ENCODE peak calls at places on chromosomes 5 and 9, in nine cellular contexts. J is naive B cell, X is HFFc6, D is fibroblast of the aortic adventitia, C is DMS 273 treated with DMSO at 0.1 percent for 48 hours, L is AML-193, R is left cardiac atrium, V is fibroblast of lung, N is non-pigmented ciliary epithelial cell. I is an unnamed sample.

GRCh38 chr9:135951889-135952663 is 9.1 kb downstream of the UBAC1 start:
- DNase-seq in J (no peak), X (no peak), D (no peak), C (peak), L (no peak), R (no peak), V (peak), N (peak), I (no peak)

GRCh38 chr5:38157024-38157423 is 101.3 kb upstream of the EGFLAM start:
- DNase-seq in J (no peak), X (no peak), D (no peak), C (no peak), L (no peak), R (no peak), V (no peak), N (no peak), I (no peak)

GRCh38 chr5:15105799-15106393 is 234.3 kb upstream of the ANKH start:
- DNase-seq in J (no peak), X (peak), D (peak), C (peak), L (peak), R (peak), V (peak), N (peak), I (peak)

GRCh38 chr9:69946800-69947437 is 96.7 kb upstream of the MAMDC2 start:
- DNase-seq in J (no peak), X (peak), D (peak), C (no peak), L (peak), R (no peak), V (peak), N (peak), I (no peak)

GRCh38 chr5:171857537-171857936 is 71.9 kb downstream of the SMIM23 start:
- DNase-seq in J (no peak), X (no peak), D (no peak), C (no peak), L (no peak), R (no peak), V (no peak), N (no peak), I (no peak)

GRCh38 chr5:149053027-149053705 is 9.7 kb downstream of the SH3TC2 start:
- DNase-seq in J (no peak), X (peak), D (peak), C (no peak), L (no peak), R (no peak), V (peak), N (no peak), I (no peak)

GRCh38 chr9:70474413-70474812 is 60.0 kb upstream of the KLF9 start:
- DNase-seq in J (no peak), X (no peak), D (no peak), C (no peak), L (no peak), R (no peak), V (no peak), N (no peak), I (no peak)

GRCh38 chr9:30197954-30198353 is 2186.5 kb upstream of the ACO1 start:
- DNase-seq in J (no peak), X (no peak), D (no peak), C (no peak), L (no peak), R (no peak), V (no peak), N (no peak), I (peak)

GRCh38 chr9:128120061-128120740 is 7.3 kb downstream of the PTGES2 start:
- DNase-seq in J (no peak), X (no peak), D (no peak), C (no peak), L (no peak), R (no peak), V (no peak), N (no peak), I (no peak)

GRCh38 chr9:81825831-81826540 is 102.2 kb upstream of the SPATA31D4 start:
- DNase-seq in J (no peak), X (no peak), D (no peak), C (no peak), L (no peak), R (no peak), V (peak), N (no peak), I (no peak)

GRCh38 chr9:81609782-81610738 is 79.3 kb downstream of the TLE1 start:
- DNase-seq in J (peak), X (peak), D (peak), C (no peak), L (no peak), R (no peak), V (peak), N (no peak), I (no peak)

GRCh38 chr9:2662496-2662895 is 40.9 kb downstream of the VLDLR start:
- DNase-seq in J (no peak), X (peak), D (no peak), C (no peak), L (no peak), R (no peak), V (no peak), N (no peak), I (no peak)

GRCh38 chr9:112503170-112503569 is 16.5 kb downstream of the KIAA1958 start:
- DNase-seq in J (no peak), X (no peak), D (no peak), C (no peak), L (no peak), R (no peak), V (no peak), N (no peak), I (no peak)

GRCh38 chr9:69391946-69392345 is 66.9 kb downstream of the ENTREP1 start:
- DNase-seq in J (no peak), X (no peak), D (peak), C (no peak), L (no peak), R (no peak), V (no peak), N (no peak), I (no peak)

GRCh38 chr5:18220631-18221030 is 586.4 kb downstream of the TAF11L14 start:
- DNase-seq in J (no peak), X (no peak), D (no peak), C (no peak), L (no peak), R (no peak), V (no peak), N (no peak), I (no peak)

GRCh38 chr9:136981588-136982231 is 1.1 kb upstream of the LCNL1 start:
- DNase-seq in J (no peak), X (no peak), D (no peak), C (no peak), L (no peak), R (peak), V (no peak), N (no peak), I (no peak)

GRCh38 chr9:93306081-93306480 is 122.1 kb downstream of the WNK2 start:
- DNase-seq in J (no peak), X (no peak), D (no peak), C (no peak), L (no peak), R (no peak), V (no peak), N (no peak), I (no peak)

GRCh38 chr5:146721073-146721830 is 157.3 kb downstream of the PPP2R2B start:
- DNase-seq in J (no peak), X (no peak), D (no peak), C (no peak), L (no peak), R (no peak), V (peak), N (no peak), I (no peak)

GRCh38 chr5:163532203-163532892 is 26.9 kb downstream of the MAT2B start:
- DNase-seq in J (no peak), X (no peak), D (no peak), C (no peak), L (no peak), R (no peak), V (no peak), N (no peak), I (no peak)

GRCh38 chr9:131722260-131722659 is 17.6 kb downstream of the RAPGEF1 start:
- DNase-seq in J (no peak), X (no peak), D (no peak), C (peak), L (no peak), R (peak), V (no peak), N (no peak), I (no peak)

GRCh38 chr9:137015540-137015930 is 12.5 kb downstream of the ABCA2 start:
- DNase-seq in J (no peak), X (no peak), D (no peak), C (no peak), L (no peak), R (no peak), V (no peak), N (no peak), I (no peak)

GRCh38 chr9:134322781-134323241 is 3.4 kb upstream of the RXRA start:
- DNase-seq in J (no peak), X (no peak), D (no peak), C (no peak), L (no peak), R (peak), V (no peak), N (no peak), I (no peak)

GRCh38 chr5:151037561-151038291 is 17.3 kb downstream of the GPX3 start:
- DNase-seq in J (no peak), X (peak), D (peak), C (no peak), L (no peak), R (no peak), V (peak), N (no peak), I (no peak)

GRCh38 chr5:107242411-107242810 is 428.3 kb downstream of the EFNA5 start:
- DNase-seq in J (no peak), X (no peak), D (no peak), C (no peak), L (no peak), R (no peak), V (no peak), N (no peak), I (no peak)

GRCh38 chr5:151047814-151048425 is 27.5 kb downstream of the GPX3 start:
- DNase-seq in J (peak), X (no peak), D (no peak), C (no peak), L (no peak), R (no peak), V (no peak), N (no peak), I (peak)

GRCh38 chr9:121577201-121577600 is 74.2 kb upstream of the DAB2IP start:
- DNase-seq in J (no peak), X (no peak), D (no peak), C (no peak), L (no peak), R (peak), V (no peak), N (no peak), I (no peak)

GRCh38 chr5:151627650-151628049 is 36.5 kb upstream of the FAT2 start:
- DNase-seq in J (no peak), X (no peak), D (no peak), C (no peak), L (no peak), R (no peak), V (peak), N (no peak), I (no peak)

GRCh38 chr5:72556351-72557146 is 49.3 kb upstream of the ZNF366 start:
- DNase-seq in J (peak), X (peak), D (peak), C (no peak), L (no peak), R (peak), V (peak), N (no peak), I (no peak)

GRCh38 chr5:20286512-20286911 is 298.5 kb upstream of the CDH18 start:
- DNase-seq in J (no peak), X (peak), D (peak), C (no peak), L (no peak), R (no peak), V (peak), N (peak), I (no peak)

GRCh38 chr9:107866912-107867311 is 377.3 kb upstream of the KLF4 start:
- DNase-seq in J (no peak), X (no peak), D (peak), C (no peak), L (peak), R (no peak), V (no peak), N (no peak), I (no peak)

GRCh38 chr9:86955554-86955953 is 8.2 kb upstream of the GAS1 start:
- DNase-seq in J (no peak), X (no peak), D (no peak), C (no peak), L (no peak), R (no peak), V (no peak), N (no peak), I (no peak)

GRCh38 chr5:124995451-124995850 is 249.0 kb upstream of the ZNF608 start:
- DNase-seq in J (no peak), X (no peak), D (peak), C (no peak), L (no peak), R (no peak), V (peak), N (peak), I (no peak)

GRCh38 chr5:132434813-132435286 is 55.7 kb downstream of the IRF1 start:
- DNase-seq in J (no peak), X (no peak), D (no peak), C (no peak), L (no peak), R (no peak), V (no peak), N (no peak), I (no peak)

GRCh38 chr5:1905108-1905507 is 22.4 kb upstream of the IRX4 start:
- DNase-seq in J (no peak), X (no peak), D (no peak), C (no peak), L (no peak), R (no peak), V (no peak), N (no peak), I (no peak)

I was measured in NAMALWA.